ENCODE peak calls at places on chromosomes 16 and 17, in ten cellular contexts. One of them, this sample, is unnamed.

GRCh38 chr17:61761827-61762226 is 101.5 kb downstream of the BRIP1 start:
- DNase-seq in pancreas: no peak
- DNase-seq in lower lobe of right lung: no peak
- DNase-seq in uterus: no peak
- DNase-seq in gastrocnemius medialis: no peak
- DNase-seq in ovary: no peak
- DNase-seq in keratinocyte: no peak
- DNase-seq in effector memory CD4-positive, alpha-beta T cell: no peak
- DNase-seq in BE2C: no peak
- DNase-seq in OCI-LY7: no peak
- DNase-seq in this sample: no peak

GRCh38 chr17:78947235-78948153 is 22.3 kb upstream of the TIMP2 start:
- DNase-seq in pancreas: peak; percentile 80
- DNase-seq in lower lobe of right lung: no peak
- DNase-seq in uterus: no peak
- DNase-seq in gastrocnemius medialis: no peak
- DNase-seq in ovary: peak; percentile 76
- DNase-seq in keratinocyte: no peak
- DNase-seq in effector memory CD4-positive, alpha-beta T cell: no peak
- DNase-seq in BE2C: no peak
- DNase-seq in OCI-LY7: no peak
- DNase-seq in this sample: no peak

GRCh38 chr17:32523017-32523680 is 36.4 kb downstream of the CDK5R1 start:
- DNase-seq in pancreas: no peak
- DNase-seq in lower lobe of right lung: no peak
- DNase-seq in uterus: no peak
- DNase-seq in gastrocnemius medialis: no peak
- DNase-seq in ovary: no peak
- DNase-seq in keratinocyte: no peak
- DNase-seq in effector memory CD4-positive, alpha-beta T cell: no peak
- DNase-seq in BE2C: no peak
- DNase-seq in OCI-LY7: peak; percentile 85
- DNase-seq in this sample: no peak

GRCh38 chr16:83705856-83706255 is 101.9 kb upstream of the HSBP1 start:
- DNase-seq in pancreas: no peak
- DNase-seq in lower lobe of right lung: no peak
- DNase-seq in uterus: no peak
- DNase-seq in gastrocnemius medialis: no peak
- DNase-seq in ovary: no peak
- DNase-seq in keratinocyte: no peak
- DNase-seq in effector memory CD4-positive, alpha-beta T cell: no peak
- DNase-seq in BE2C: no peak
- DNase-seq in OCI-LY7: no peak
- DNase-seq in this sample: no peak

GRCh38 chr16:25487888-25488287 is 203.9 kb upstream of the HS3ST4 start:
- DNase-seq in pancreas: no peak
- DNase-seq in lower lobe of right lung: no peak
- DNase-seq in uterus: no peak
- DNase-seq in gastrocnemius medialis: no peak
- DNase-seq in ovary: no peak
- DNase-seq in keratinocyte: no peak
- DNase-seq in effector memory CD4-positive, alpha-beta T cell: no peak
- DNase-seq in BE2C: no peak
- DNase-seq in OCI-LY7: no peak
- DNase-seq in this sample: no peak

GRCh38 chr16:19008770-19009169 is 25.0 kb downstream of the TMC7 start:
- DNase-seq in pancreas: no peak
- DNase-seq in lower lobe of right lung: no peak
- DNase-seq in uterus: no peak
- DNase-seq in gastrocnemius medialis: no peak
- DNase-seq in ovary: no peak
- DNase-seq in keratinocyte: no peak
- DNase-seq in effector memory CD4-positive, alpha-beta T cell: no peak
- DNase-seq in BE2C: no peak
- DNase-seq in OCI-LY7: no peak
- DNase-seq in this sample: no peak

GRCh38 chr16:79723583-79724168 is 123.1 kb upstream of the MAF start:
- DNase-seq in pancreas: peak; percentile 72
- DNase-seq in lower lobe of right lung: no peak
- DNase-seq in uterus: no peak
- DNase-seq in gastrocnemius medialis: no peak
- DNase-seq in ovary: no peak
- DNase-seq in keratinocyte: no peak
- DNase-seq in effector memory CD4-positive, alpha-beta T cell: no peak
- DNase-seq in BE2C: no peak
- DNase-seq in OCI-LY7: no peak
- DNase-seq in this sample: no peak

GRCh38 chr17:9531080-9531479 is 44.5 kb downstream of the STX8 start:
- DNase-seq in pancreas: no peak
- DNase-seq in lower lobe of right lung: no peak
- DNase-seq in uterus: no peak
- DNase-seq in gastrocnemius medialis: no peak
- DNase-seq in ovary: no peak
- DNase-seq in keratinocyte: no peak
- DNase-seq in effector memory CD4-positive, alpha-beta T cell: no peak
- DNase-seq in BE2C: no peak
- DNase-seq in OCI-LY7: no peak
- DNase-seq in this sample: no peak

GRCh38 chr17:8922451-8922850 is 43.1 kb downstream of the PIK3R5 start:
- DNase-seq in pancreas: no peak
- DNase-seq in lower lobe of right lung: no peak
- DNase-seq in uterus: no peak
- DNase-seq in gastrocnemius medialis: no peak
- DNase-seq in ovary: no peak
- DNase-seq in keratinocyte: peak; percentile 46
- DNase-seq in effector memory CD4-positive, alpha-beta T cell: no peak
- DNase-seq in BE2C: no peak
- DNase-seq in OCI-LY7: no peak
- DNase-seq in this sample: no peak

GRCh38 chr17:27339836-27340550 is 46.1 kb downstream of the WSB1 start:
- DNase-seq in pancreas: no peak
- DNase-seq in lower lobe of right lung: no peak
- DNase-seq in uterus: no peak
- DNase-seq in gastrocnemius medialis: no peak
- DNase-seq in ovary: no peak
- DNase-seq in keratinocyte: peak; percentile 64
- DNase-seq in effector memory CD4-positive, alpha-beta T cell: no peak
- DNase-seq in BE2C: no peak
- DNase-seq in OCI-LY7: no peak
- DNase-seq in this sample: no peak

GRCh38 chr17:8126306-8127066 is 2.6 kb upstream of the HES7 start:
- DNase-seq in pancreas: no peak
- DNase-seq in lower lobe of right lung: no peak
- DNase-seq in uterus: peak; percentile 46
- DNase-seq in gastrocnemius medialis: no peak
- DNase-seq in ovary: peak; percentile 56
- DNase-seq in keratinocyte: no peak
- DNase-seq in effector memory CD4-positive, alpha-beta T cell: no peak
- DNase-seq in BE2C: peak; percentile 51
- DNase-seq in OCI-LY7: peak; percentile 65
- DNase-seq in this sample: no peak

GRCh38 chr17:2406271-2406902 is 5.5 kb upstream of the MNT start:
- DNase-seq in pancreas: peak; percentile 17
- DNase-seq in lower lobe of right lung: peak; percentile 40
- DNase-seq in uterus: no peak
- DNase-seq in gastrocnemius medialis: no peak
- DNase-seq in ovary: no peak
- DNase-seq in keratinocyte: no peak
- DNase-seq in effector memory CD4-positive, alpha-beta T cell: no peak
- DNase-seq in BE2C: no peak
- DNase-seq in OCI-LY7: no peak
- DNase-seq in this sample: no peak

GRCh38 chr17:77036841-77037381 is 103.9 kb upstream of the SEC14L1 start:
- DNase-seq in pancreas: no peak
- DNase-seq in lower lobe of right lung: no peak
- DNase-seq in uterus: no peak
- DNase-seq in gastrocnemius medialis: no peak
- DNase-seq in ovary: no peak
- DNase-seq in keratinocyte: no peak
- DNase-seq in effector memory CD4-positive, alpha-beta T cell: no peak
- DNase-seq in BE2C: peak; percentile 64
- DNase-seq in OCI-LY7: peak; percentile 86
- DNase-seq in this sample: no peak

GRCh38 chr17:52986056-52986662 is 827.6 kb upstream of the CA10 start:
- DNase-seq in pancreas: no peak
- DNase-seq in lower lobe of right lung: no peak
- DNase-seq in uterus: no peak
- DNase-seq in gastrocnemius medialis: no peak
- DNase-seq in ovary: no peak
- DNase-seq in keratinocyte: no peak
- DNase-seq in effector memory CD4-positive, alpha-beta T cell: no peak
- DNase-seq in BE2C: peak; percentile 39
- DNase-seq in OCI-LY7: no peak
- DNase-seq in this sample: no peak

GRCh38 chr16:86375370-86375769 is 135.0 kb upstream of the FOXF1 start:
- DNase-seq in pancreas: no peak
- DNase-seq in lower lobe of right lung: no peak
- DNase-seq in uterus: no peak
- DNase-seq in gastrocnemius medialis: no peak
- DNase-seq in ovary: no peak
- DNase-seq in keratinocyte: no peak
- DNase-seq in effector memory CD4-positive, alpha-beta T cell: no peak
- DNase-seq in BE2C: no peak
- DNase-seq in OCI-LY7: no peak
- DNase-seq in this sample: no peak

GRCh38 chr16:51818342-51818944 is 667.4 kb upstream of the SALL1 start:
- DNase-seq in pancreas: peak; percentile 42
- DNase-seq in lower lobe of right lung: no peak
- DNase-seq in uterus: no peak
- DNase-seq in gastrocnemius medialis: no peak
- DNase-seq in ovary: no peak
- DNase-seq in keratinocyte: no peak
- DNase-seq in effector memory CD4-positive, alpha-beta T cell: no peak
- DNase-seq in BE2C: peak; percentile 78
- DNase-seq in OCI-LY7: peak; percentile 1
- DNase-seq in this sample: no peak

GRCh38 chr17:77467513-77467912 is 326.7 kb downstream of the SEC14L1 start:
- DNase-seq in pancreas: no peak
- DNase-seq in lower lobe of right lung: peak; percentile 41
- DNase-seq in uterus: no peak
- DNase-seq in gastrocnemius medialis: no peak
- DNase-seq in ovary: no peak
- DNase-seq in keratinocyte: no peak
- DNase-seq in effector memory CD4-positive, alpha-beta T cell: no peak
- DNase-seq in BE2C: no peak
- DNase-seq in OCI-LY7: no peak
- DNase-seq in this sample: no peak

GRCh38 chr17:74011963-74012362 is 191.5 kb upstream of the RPL38 start:
- DNase-seq in pancreas: no peak
- DNase-seq in lower lobe of right lung: no peak
- DNase-seq in uterus: no peak
- DNase-seq in gastrocnemius medialis: no peak
- DNase-seq in ovary: no peak
- DNase-seq in keratinocyte: no peak
- DNase-seq in effector memory CD4-positive, alpha-beta T cell: no peak
- DNase-seq in BE2C: peak; percentile 80
- DNase-seq in OCI-LY7: no peak
- DNase-seq in this sample: no peak

GRCh38 chr17:350706-351435 is 1.7 kb downstream of the RPH3AL start:
- DNase-seq in pancreas: peak; percentile 76
- DNase-seq in lower lobe of right lung: peak; percentile 82
- DNase-seq in uterus: peak; percentile 85
- DNase-seq in gastrocnemius medialis: peak; percentile 70
- DNase-seq in ovary: peak; percentile 73
- DNase-seq in keratinocyte: peak; percentile 50
- DNase-seq in effector memory CD4-positive, alpha-beta T cell: no peak
- DNase-seq in BE2C: no peak
- DNase-seq in OCI-LY7: no peak
- DNase-seq in this sample: no peak

GRCh38 chr17:8288336-8289102 is at the start of gene RANGRF:
- DNase-seq in pancreas: peak; percentile 90
- DNase-seq in lower lobe of right lung: peak; percentile 93
- DNase-seq in uterus: peak; percentile 88
- DNase-seq in gastrocnemius medialis: peak; percentile 81
- DNase-seq in ovary: peak; percentile 92
- DNase-seq in keratinocyte: no peak
- DNase-seq in effector memory CD4-positive, alpha-beta T cell: peak; percentile 71
- DNase-seq in BE2C: peak; percentile 85
- DNase-seq in OCI-LY7: peak; percentile 90
- DNase-seq in this sample: peak; percentile 57

GRCh38 chr17:3529817-3530741 is 27.5 kb downstream of the TRPV3 start:
- DNase-seq in pancreas: no peak
- DNase-seq in lower lobe of right lung: no peak
- DNase-seq in uterus: no peak
- DNase-seq in gastrocnemius medialis: no peak
- DNase-seq in ovary: peak; percentile 74
- DNase-seq in keratinocyte: no peak
- DNase-seq in effector memory CD4-positive, alpha-beta T cell: no peak
- DNase-seq in BE2C: no peak
- DNase-seq in OCI-LY7: no peak
- DNase-seq in this sample: no peak

GRCh38 chr17:4877089-4877488 is 22.2 kb upstream of the C17orf107 start:
- DNase-seq in pancreas: no peak
- DNase-seq in lower lobe of right lung: no peak
- DNase-seq in uterus: no peak
- DNase-seq in gastrocnemius medialis: no peak
- DNase-seq in ovary: no peak
- DNase-seq in keratinocyte: no peak
- DNase-seq in effector memory CD4-positive, alpha-beta T cell: no peak
- DNase-seq in BE2C: no peak
- DNase-seq in OCI-LY7: no peak
- DNase-seq in this sample: no peak
- H3K36me3 ChIP-seq in pancreas: no peaks in the 10 kb centered on the region
- H3K36me3 ChIP-seq in lower lobe of right lung: peaks cover 41% of the 10 kb centered on the region
- H3K36me3 ChIP-seq in uterus: no peaks in the 10 kb centered on the region
- H3K36me3 ChIP-seq in gastrocnemius medialis: peaks cover 19% of the 10 kb centered on the region
- H3K36me3 ChIP-seq in ovary: no peaks in the 10 kb centered on the region
- H3K36me3 ChIP-seq in keratinocyte: peaks cover 45% of the 10 kb centered on the region
- H3K36me3 ChIP-seq in effector memory CD4-positive, alpha-beta T cell: peaks cover 27% of the 10 kb centered on the region
- H3K36me3 ChIP-seq in BE2C: no peaks in the 10 kb centered on the region
- H3K36me3 ChIP-seq in OCI-LY7: peaks cover 17% of the 10 kb centered on the region
- H3K36me3 ChIP-seq in this sample: peaks cover 9% of the 10 kb centered on the region

GRCh38 chr17:28940142-28940541 is 11.2 kb downstream of the PHF12 start:
- DNase-seq in pancreas: no peak
- DNase-seq in lower lobe of right lung: no peak
- DNase-seq in uterus: no peak
- DNase-seq in gastrocnemius medialis: no peak
- DNase-seq in ovary: no peak
- DNase-seq in keratinocyte: no peak
- DNase-seq in effector memory CD4-positive, alpha-beta T cell: no peak
- DNase-seq in BE2C: no peak
- DNase-seq in OCI-LY7: no peak
- DNase-seq in this sample: no peak
- H3K36me3 ChIP-seq in pancreas: no peaks in the 10 kb centered on the region
- H3K36me3 ChIP-seq in lower lobe of right lung: peaks cover 24% of the 10 kb centered on the region
- H3K36me3 ChIP-seq in uterus: no peaks in the 10 kb centered on the region
- H3K36me3 ChIP-seq in gastrocnemius medialis: no peaks in the 10 kb centered on the region
- H3K36me3 ChIP-seq in ovary: no peaks in the 10 kb centered on the region
- H3K36me3 ChIP-seq in keratinocyte: peaks cover 8% of the 10 kb centered on the region
- H3K36me3 ChIP-seq in effector memory CD4-positive, alpha-beta T cell: peaks cover 18% of the 10 kb centered on the region
- H3K36me3 ChIP-seq in BE2C: peaks cover 9% of the 10 kb centered on the region
- H3K36me3 ChIP-seq in OCI-LY7: peaks cover 95% of the 10 kb centered on the region
- H3K36me3 ChIP-seq in this sample: no peaks in the 10 kb centered on the region

GRCh38 chr16:57998992-57999365 is 1.5 kb downstream of the ZNF319 start:
- DNase-seq in pancreas: no peak
- DNase-seq in lower lobe of right lung: peak; percentile 45
- DNase-seq in uterus: no peak
- DNase-seq in gastrocnemius medialis: no peak
- DNase-seq in ovary: no peak
- DNase-seq in keratinocyte: no peak
- DNase-seq in effector memory CD4-positive, alpha-beta T cell: no peak
- DNase-seq in BE2C: no peak
- DNase-seq in OCI-LY7: no peak
- DNase-seq in this sample: no peak
- H3K36me3 ChIP-seq in pancreas: peaks cover 22% of the 10 kb centered on the region
- H3K36me3 ChIP-seq in lower lobe of right lung: peaks cover 50% of the 10 kb centered on the region
- H3K36me3 ChIP-seq in uterus: no peaks in the 10 kb centered on the region
- H3K36me3 ChIP-seq in gastrocnemius medialis: peaks cover 51% of the 10 kb centered on the region
- H3K36me3 ChIP-seq in ovary: no peaks in the 10 kb centered on the region
- H3K36me3 ChIP-seq in keratinocyte: peaks cover 22% of the 10 kb centered on the region
- H3K36me3 ChIP-seq in effector memory CD4-positive, alpha-beta T cell: peaks cover 28% of the 10 kb centered on the region
- H3K36me3 ChIP-seq in BE2C: peaks cover 3% of the 10 kb centered on the region
- H3K36me3 ChIP-seq in OCI-LY7: peaks cover 23% of the 10 kb centered on the region
- H3K36me3 ChIP-seq in this sample: peaks cover 22% of the 10 kb centered on the region

GRCh38 chr17:49798182-49798581 is 9.7 kb downstream of the KAT7 start:
- DNase-seq in pancreas: no peak
- DNase-seq in lower lobe of right lung: no peak
- DNase-seq in uterus: no peak
- DNase-seq in gastrocnemius medialis: no peak
- DNase-seq in ovary: no peak
- DNase-seq in keratinocyte: no peak
- DNase-seq in effector memory CD4-positive, alpha-beta T cell: no peak
- DNase-seq in BE2C: no peak
- DNase-seq in OCI-LY7: no peak
- DNase-seq in this sample: no peak
- H3K36me3 ChIP-seq in pancreas: peaks cover 47% of the 10 kb centered on the region
- H3K36me3 ChIP-seq in lower lobe of right lung: peaks cover 100% of the 10 kb centered on the region
- H3K36me3 ChIP-seq in uterus: no peaks in the 10 kb centered on the region
- H3K36me3 ChIP-seq in gastrocnemius medialis: peaks cover 66% of the 10 kb centered on the region
- H3K36me3 ChIP-seq in ovary: no peaks in the 10 kb centered on the region
- H3K36me3 ChIP-seq in keratinocyte: peaks cover 16% of the 10 kb centered on the region
- H3K36me3 ChIP-seq in effector memory CD4-positive, alpha-beta T cell: peaks cover 78% of the 10 kb centered on the region
- H3K36me3 ChIP-seq in BE2C: peaks cover 81% of the 10 kb centered on the region
- H3K36me3 ChIP-seq in OCI-LY7: peaks cover 97% of the 10 kb centered on the region
- H3K36me3 ChIP-seq in this sample: peaks cover 48% of the 10 kb centered on the region